ENCODE peak calls at places on chromosomes 5 and 9, in eight cellular contexts. O, S, Z, V, J, M, L and T are unnamed samples.

GRCh38 chr5:11234501-11234911 is 473.5 kb upstream of the DAP start:
- DNase-seq in O (no peak), S (no peak), Z (no peak), V (no peak), J (no peak), M (no peak), L (no peak), T (no peak)

GRCh38 chr9:108374606-108375005 is 481.2 kb downstream of the ACTL7B start:
- DNase-seq in O (no peak), S (no peak), Z (no peak), V (no peak), J (no peak), M (no peak), L (no peak), T (no peak)

GRCh38 chr5:31886206-31886605 is 247.3 kb downstream of the PDZD2 start:
- DNase-seq in O (peak), S (no peak), Z (no peak), V (no peak), J (peak), M (no peak), L (no peak), T (no peak)

GRCh38 chr5:73534001-73534547 is 31.4 kb downstream of the ANKRA2 start:
- DNase-seq in O (no peak), S (no peak), Z (no peak), V (no peak), J (no peak), M (no peak), L (no peak), T (no peak)

GRCh38 chr9:127867356-127868277 is 9.9 kb downstream of the AK1 start:
- DNase-seq in O (no peak), S (no peak), Z (no peak), V (no peak), J (peak), M (no peak), L (no peak), T (no peak)

GRCh38 chr5:42984307-42984706 is 55.8 kb downstream of the ANXA2R start:
- DNase-seq in O (no peak), S (no peak), Z (no peak), V (no peak), J (no peak), M (no peak), L (no peak), T (no peak)

GRCh38 chr9:129336601-129337286 is 158.7 kb upstream of the IER5L start:
- DNase-seq in O (peak), S (peak), Z (peak), V (no peak), J (peak), M (peak), L (no peak), T (peak)

GRCh38 chr5:160166069-160166972 is 47.1 kb upstream of the PWWP2A start:
- DNase-seq in O (no peak), S (no peak), Z (no peak), V (no peak), J (peak), M (no peak), L (no peak), T (no peak)

GRCh38 chr5:76972670-76973069 is 19.8 kb downstream of the CRHBP start:
- DNase-seq in O (no peak), S (no peak), Z (no peak), V (no peak), J (no peak), M (no peak), L (no peak), T (no peak)

GRCh38 chr5:67771221-67771620 is 444.3 kb upstream of the PIK3R1 start:
- DNase-seq in O (no peak), S (no peak), Z (no peak), V (no peak), J (no peak), M (no peak), L (no peak), T (no peak)

GRCh38 chr5:2587189-2588031 is 164.1 kb downstream of the IRX2 start:
- DNase-seq in O (no peak), S (no peak), Z (no peak), V (no peak), J (no peak), M (no peak), L (no peak), T (no peak)

GRCh38 chr9:127007638-127008037 is 93.1 kb downstream of the RALGPS1 start:
- DNase-seq in O (no peak), S (no peak), Z (peak), V (no peak), J (no peak), M (no peak), L (no peak), T (no peak)

GRCh38 chr5:146448783-146449519 is 1.8 kb downstream of the TCERG1 start:
- DNase-seq in O (no peak), S (no peak), Z (no peak), V (no peak), J (peak), M (no peak), L (no peak), T (no peak)

GRCh38 chr9:128190516-128191405 is 611 bp downstream of the CIZ1 start:
- DNase-seq in O (no peak), S (peak), Z (peak), V (no peak), J (peak), M (no peak), L (no peak), T (no peak)

GRCh38 chr5:126594676-126595485 is at the start of gene ALDH7A1:
- DNase-seq in O (peak), S (peak), Z (no peak), V (peak), J (peak), M (peak), L (peak), T (peak)

GRCh38 chr9:98214811-98215210 is 22.4 kb upstream of the CORO2A start:
- DNase-seq in O (peak), S (no peak), Z (no peak), V (no peak), J (no peak), M (no peak), L (no peak), T (no peak)

DNA sequence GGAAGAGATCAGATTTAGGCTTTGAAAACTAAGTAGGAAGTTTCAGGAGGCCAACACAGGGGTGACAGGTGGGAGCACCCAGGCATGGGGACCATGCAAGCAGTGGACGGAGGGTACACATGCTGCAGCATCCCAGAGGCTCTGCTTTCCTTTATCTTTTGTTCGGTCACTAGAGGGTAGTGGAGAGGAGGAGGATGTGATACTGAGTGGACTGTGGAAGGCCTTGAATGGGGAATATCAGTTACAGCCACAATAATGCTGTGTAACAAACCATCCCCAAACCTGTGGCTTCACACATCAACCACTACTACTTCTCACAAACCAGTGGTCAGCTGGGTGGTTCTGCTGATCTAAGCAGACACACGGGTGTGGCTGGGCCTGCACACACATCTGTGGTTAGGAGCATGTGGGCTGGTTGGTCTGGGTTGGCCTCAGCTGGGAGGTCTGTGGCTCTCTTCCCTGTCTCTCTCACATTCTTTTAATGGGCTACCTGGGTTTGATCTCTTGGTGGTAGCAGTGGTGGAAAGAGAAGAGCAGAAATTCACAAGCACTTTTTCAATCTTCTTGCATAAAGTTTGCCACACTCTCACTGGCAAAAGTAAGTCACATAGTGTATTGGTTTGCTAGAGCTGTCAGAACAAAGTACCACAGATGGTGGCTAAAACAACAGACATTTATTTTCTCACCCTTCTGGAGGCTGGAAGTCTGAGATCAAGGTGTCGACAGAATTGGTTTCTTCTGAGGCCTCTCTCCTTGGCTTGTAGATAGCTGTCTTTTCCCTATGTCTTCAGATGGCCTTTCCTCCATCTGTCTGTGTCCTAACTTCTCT is 238.7 kb downstream of the AGTPBP1 start:
- DNase-seq in O (no peak), S (no peak), Z (no peak), V (no peak), J (no peak), M (no peak), L (no peak), T (no peak)
- TF ChIP-seq CTCF in O (no peak), S (no peak), Z (no peak), V (no peak), J (peak), M (peak), L (no peak), T (no peak)

GRCh38 chr5:102581011-102581410 is 82.2 kb upstream of the SLCO6A1 start:
- DNase-seq in O (no peak), S (no peak), Z (no peak), V (no peak), J (no peak), M (peak), L (no peak), T (no peak)

GRCh38 chr5:102578362-102578761 is 79.6 kb upstream of the SLCO6A1 start:
- DNase-seq in O (no peak), S (no peak), Z (no peak), V (no peak), J (no peak), M (no peak), L (no peak), T (no peak)

GRCh38 chr5:102579379-102579778 is 80.6 kb upstream of the SLCO6A1 start:
- DNase-seq in O (no peak), S (no peak), Z (no peak), V (no peak), J (no peak), M (no peak), L (no peak), T (no peak)

GRCh38 chr5:102582706-102583105 is 83.9 kb upstream of the SLCO6A1 start:
- DNase-seq in O (no peak), S (no peak), Z (no peak), V (no peak), J (no peak), M (peak), L (no peak), T (no peak)

DNA sequence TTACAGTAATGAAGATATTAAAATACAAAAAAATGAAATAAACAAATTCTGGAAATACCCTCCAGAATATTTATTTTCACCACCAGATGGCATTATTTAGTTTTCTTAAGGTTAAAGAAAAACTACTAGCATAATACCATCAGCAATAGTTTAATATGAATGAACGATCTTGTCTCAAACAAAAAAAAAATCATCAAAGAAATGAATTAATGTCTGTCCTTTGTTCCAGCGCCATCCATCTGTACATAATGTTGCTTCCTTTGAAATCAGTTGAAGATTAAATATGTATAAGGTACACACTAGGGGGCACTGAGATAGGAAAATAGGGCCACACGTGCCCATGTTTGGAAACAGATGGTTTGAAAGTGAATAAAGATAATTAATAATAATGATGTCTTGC is 84.9 kb upstream of the SLCO6A1 start:
- DNase-seq in O (no peak), S (no peak), Z (no peak), V (no peak), J (peak), M (peak), L (no peak), T (no peak)
- TF ChIP-seq CTCF in O (peak), S (peak), Z (peak), V (no peak), J (no peak), M (peak), L (peak), T (no peak)

DNA sequence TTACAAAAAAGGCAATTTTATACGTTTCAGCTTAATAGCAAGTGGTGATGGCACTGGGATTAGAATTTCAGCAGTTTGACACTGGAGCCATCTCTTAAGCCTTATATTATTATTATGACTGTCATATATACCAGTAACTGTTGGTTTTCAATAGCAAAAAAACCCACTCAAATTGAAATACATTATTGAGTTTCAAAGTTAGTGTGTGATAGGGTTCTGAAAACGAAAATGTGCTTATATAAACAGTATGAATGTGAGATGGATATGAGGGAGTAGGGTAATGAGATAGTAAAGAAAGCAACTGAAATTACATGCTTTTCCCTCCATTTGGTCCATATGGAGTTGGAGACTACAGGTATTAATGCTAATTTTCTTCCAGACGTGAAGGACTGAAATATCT is 68.6 kb upstream of the ACTBL2 start:
- DNase-seq in O (no peak), S (no peak), Z (no peak), V (no peak), J (no peak), M (no peak), L (no peak), T (no peak)
- TF ChIP-seq CTCF in O (no peak), S (no peak), Z (no peak), V (no peak), J (no peak), M (no peak), L (no peak), T (no peak)

GRCh38 chr5:26486631-26487030 is 551.8 kb downstream of the CDH9 start:
- DNase-seq in O (no peak), S (no peak), Z (no peak), V (no peak), J (no peak), M (no peak), L (no peak), T (no peak)

GRCh38 chr5:26492835-26493459 is 545.4 kb downstream of the CDH9 start:
- DNase-seq in O (no peak), S (no peak), Z (no peak), V (no peak), J (peak), M (no peak), L (no peak), T (no peak)

GRCh38 chr5:26482817-26483375 is 555.5 kb downstream of the CDH9 start:
- DNase-seq in O (peak), S (peak), Z (no peak), V (no peak), J (peak), M (peak), L (no peak), T (no peak)

GRCh38 chr5:26482076-26482816 is 556.1 kb downstream of the CDH9 start:
- DNase-seq in O (no peak), S (no peak), Z (no peak), V (no peak), J (no peak), M (no peak), L (no peak), T (no peak)

GRCh38 chr5:26487553-26487952 is 550.8 kb downstream of the CDH9 start:
- DNase-seq in O (no peak), S (no peak), Z (no peak), V (no peak), J (peak), M (no peak), L (no peak), T (no peak)
- TF ChIP-seq CTCF in O (no peak), S (no peak), Z (no peak), V (no peak), J (peak), M (no peak), L (no peak), T (no peak)

DNA sequence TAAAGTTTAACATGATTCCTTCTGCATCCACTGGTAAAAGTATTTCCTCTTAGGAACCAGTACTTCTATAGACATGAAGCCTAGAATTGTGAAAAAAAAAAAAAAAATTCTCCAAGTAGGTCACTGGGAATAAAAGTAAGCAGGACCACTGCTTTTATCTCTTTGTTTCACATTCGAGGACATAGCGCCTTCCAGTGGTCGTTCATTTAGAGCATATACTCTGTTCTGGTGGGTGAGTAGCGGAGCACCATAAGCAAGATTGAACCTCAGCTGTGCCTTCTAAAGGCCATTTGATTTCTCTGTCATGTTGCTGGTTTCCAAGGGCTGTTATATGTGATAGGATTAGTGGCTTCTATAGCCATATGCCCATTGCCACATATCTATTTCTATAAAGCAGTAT is 393.1 kb downstream of the TMEM232 start:
- DNase-seq in O (no peak), S (no peak), Z (no peak), V (no peak), J (peak), M (peak), L (no peak), T (no peak)
- TF ChIP-seq CTCF in O (no peak), S (no peak), Z (peak), V (peak), J (peak), M (peak), L (no peak), T (no peak)